ENCODE peak calls at places on chromosomes 6 and 20, in four cellular contexts. L, F, W and C are unnamed samples.

GRCh38 chr6:17012421-17013225 is 89.2 kb upstream of the STMND1 start:
- DNase-seq in L (no peak), F (no peak), W (no peak), C (no peak)

GRCh38 chr20:16241911-16242310 is 331.3 kb downstream of the KIF16B start:
- DNase-seq in L (no peak), F (no peak), W (peak; percentile 65), C (no peak)

GRCh38 chr6:82370788-82371187 is 7.2 kb downstream of the TPBG start:
- DNase-seq in L (no peak), F (no peak), W (no peak), C (no peak)

GRCh38 chr6:453152-453551 is 61.6 kb downstream of the IRF4 start:
- DNase-seq in L (no peak), F (no peak), W (no peak), C (no peak)

GRCh38 chr6:158775832-158776231 is 43.3 kb downstream of the EZR start:
- DNase-seq in L (no peak), F (no peak), W (no peak), C (no peak)

GRCh38 chr6:142088858-142089216 is 43.9 kb upstream of the GJE1 start:
- DNase-seq in L (no peak), F (no peak), W (no peak), C (peak; percentile 22)

GRCh38 chr20:63973636-63974401 is 4.1 kb upstream of the ZNF512B start:
- DNase-seq in L (peak; percentile 74), F (peak; percentile 57), W (peak; percentile 58), C (peak; percentile 87)

GRCh38 chr20:50379991-50380696 is 130.0 kb upstream of the PTPN1 start:
- DNase-seq in L (no peak), F (no peak), W (no peak), C (no peak)

GRCh38 chr20:58228484-58229197 is at the start of gene ANKRD60:
- DNase-seq in L (no peak), F (no peak), W (no peak), C (peak; percentile 62)

GRCh38 chr6:42396720-42397119 is 55.0 kb downstream of the TRERF1 start:
- DNase-seq in L (no peak), F (no peak), W (no peak), C (peak; percentile 36)

GRCh38 chr6:3324262-3324942 is 65.7 kb downstream of the PSMG4 start:
- DNase-seq in L (no peak), F (no peak), W (no peak), C (peak; percentile 89)

GRCh38 chr6:85127179-85127498 is 322.7 kb upstream of the NT5E start:
- DNase-seq in L (no peak), F (no peak), W (no peak), C (no peak)

GRCh38 chr6:90399970-90400369 is 103.3 kb upstream of the BACH2 start:
- DNase-seq in L (no peak), F (no peak), W (no peak), C (peak; percentile 72)

GRCh38 chr20:25220021-25220730 is 24.7 kb downstream of the ENTPD6 start:
- DNase-seq in L (no peak), F (no peak), W (no peak), C (peak; percentile 36)

GRCh38 chr20:49985157-49985556 is 2.4 kb downstream of the SNAI1 start:
- DNase-seq in L (no peak), F (no peak), W (no peak), C (no peak)